ENCODE peak calls at places on chromosome 3, in ten cellular contexts. R is hepatocyte; P is cardiac muscle cell; G is CD14-positive monocyte; N is ovary; A is CD4-positive, alpha-beta T cell; D is upper lobe of left lung; Q is WERI-Rb-1; H is HepG2; C is H1. E is an unnamed sample.

GRCh38 chr3:115071611-115072010 is 75.5 kb downstream of the ZBTB20 start:
- DNase-seq in Q (no peak), G (no peak), P (no peak), N (no peak), A (no peak), C (no peak), H (no peak), D (no peak), R (no peak), E (no peak)

GRCh38 chr3:159486580-159486979 is 502.1 kb upstream of the IL12A start:
- DNase-seq in R (no peak), P (no peak), Q (peak; percentile 13), A (no peak), G (no peak), H (peak; percentile 2), N (no peak), D (no peak), C (peak; percentile 52), E (no peak)

GRCh38 chr3:172134352-172134751 is 95.0 kb downstream of the FNDC3B start:
- DNase-seq in A (no peak), N (no peak), R (no peak), D (no peak), C (no peak), G (no peak), H (no peak), Q (no peak), P (no peak), E (no peak)

GRCh38 chr3:128408693-128409620 is 57.7 kb downstream of the DNAJB8 start:
- DNase-seq in C (no peak), G (no peak), Q (peak; percentile 37), N (peak; percentile 43), A (no peak), R (no peak), P (no peak), D (no peak), H (no peak), E (no peak)

GRCh38 chr3:56758539-56758981 is 43.2 kb downstream of the ARHGEF3 start:
- DNase-seq in R (peak; percentile 61), H (peak; percentile 86), G (peak; percentile 81), C (no peak), A (peak; percentile 36), D (no peak), N (no peak), Q (no peak), P (no peak), E (no peak)

GRCh38 chr3:52435246-52436101 is 9.4 kb downstream of the SEMA3G start:
- DNase-seq in N (no peak), R (no peak), D (peak; percentile 67), P (no peak), C (no peak), H (no peak), Q (peak; percentile 5), A (no peak), G (no peak), E (no peak)

GRCh38 chr3:160257606-160258005 is 32.4 kb downstream of the C3orf80 start:
- DNase-seq in N (no peak), C (no peak), D (no peak), P (no peak), A (no peak), Q (no peak), H (no peak), R (no peak), G (no peak), E (no peak)

GRCh38 chr3:79286882-79287281 is 480.9 kb downstream of the ROBO1 start:
- DNase-seq in R (no peak), H (no peak), N (no peak), D (no peak), A (no peak), C (no peak), G (no peak), Q (no peak), P (no peak), E (no peak)

GRCh38 chr3:50926868-50927267 is 252.1 kb downstream of the DOCK3 start:
- DNase-seq in Q (no peak), N (no peak), R (no peak), G (no peak), D (no peak), H (no peak), A (no peak), C (no peak), P (no peak), E (no peak)

DNA sequence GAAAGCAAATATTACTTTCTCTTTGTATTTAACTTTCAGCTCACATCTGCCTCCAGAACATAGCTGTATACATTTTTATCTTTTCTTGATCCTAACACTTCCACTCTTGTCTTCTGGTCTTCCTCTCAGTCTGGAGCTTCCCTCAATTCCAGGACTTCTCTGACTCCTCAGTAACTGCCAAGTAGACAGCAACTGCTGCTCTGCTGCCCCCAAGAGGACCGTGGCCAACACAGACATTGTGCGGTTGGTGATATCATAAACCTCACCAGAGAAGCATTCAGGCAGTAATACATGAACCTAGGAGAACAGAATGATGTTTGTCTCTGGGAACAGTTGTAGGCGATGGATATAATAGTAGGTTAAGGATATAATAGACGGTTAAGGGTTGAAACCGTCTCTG is 45.2 kb upstream of the FGF12 start:
- DNase-seq in P (peak; percentile 50), Q (peak; percentile 47), H (peak; percentile 2), D (no peak), R (peak; percentile 61), N (no peak), G (no peak), C (peak; percentile 60), A (no peak), E (no peak)
- TF ChIP-seq CTCF in P (peak; percentile 44), Q (peak; percentile 61), H (peak; percentile 54), D (no peak), R (peak; percentile 55), N (no peak), G (no peak), C (peak; percentile 83), A (no peak), E (no peak)

GRCh38 chr3:39271363-39271762 is 8.5 kb downstream of the CX3CR1 start:
- DNase-seq in P (no peak), C (no peak), R (no peak), H (no peak), D (no peak), N (no peak), A (no peak), Q (no peak), G (no peak), E (no peak)

GRCh38 chr3:39275052-39275451 is 4.8 kb downstream of the CX3CR1 start:
- DNase-seq in D (no peak), G (no peak), H (no peak), R (peak; percentile 33), A (no peak), P (no peak), C (no peak), Q (no peak), N (no peak), E (no peak)

GRCh38 chr3:39275963-39276593 is 3.8 kb downstream of the CX3CR1 start:
- DNase-seq in N (no peak), C (no peak), R (no peak), H (no peak), A (no peak), Q (no peak), P (no peak), G (no peak), D (no peak), E (no peak)

GRCh38 chr3:39272191-39272590 is 7.6 kb downstream of the CX3CR1 start:
- DNase-seq in R (no peak), N (no peak), Q (no peak), P (no peak), D (no peak), C (no peak), H (no peak), A (no peak), G (no peak), E (no peak)

DNA sequence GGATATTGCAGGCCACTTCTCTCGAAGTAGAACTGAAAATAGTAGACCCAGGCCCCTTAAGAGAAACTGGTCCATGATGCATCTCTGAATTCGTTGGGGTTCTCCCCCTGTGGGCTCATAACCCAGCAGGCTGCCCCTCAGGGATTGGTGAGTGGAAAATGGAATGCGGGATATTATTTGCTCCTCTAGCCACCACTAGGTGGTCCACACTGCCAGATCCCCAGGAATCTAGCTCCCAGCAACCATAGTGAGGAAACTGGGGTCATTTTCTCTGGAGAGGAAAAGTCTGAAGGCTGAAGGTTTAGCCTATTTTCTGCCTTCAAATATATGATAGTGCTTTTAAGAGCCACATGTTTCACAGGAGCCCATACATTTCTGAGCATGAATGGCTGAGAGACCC is 6.7 kb downstream of the CX3CR1 start:
- DNase-seq in A (no peak), N (no peak), Q (no peak), P (no peak), H (no peak), R (no peak), G (no peak), C (no peak), D (no peak), E (no peak)
- TF ChIP-seq CTCF in A (no peak), N (no peak), Q (peak; percentile 25), P (peak; percentile 28), H (peak; percentile 18), R (no peak), G (no peak), C (peak; percentile 31), D (no peak), E (no peak)

DNA sequence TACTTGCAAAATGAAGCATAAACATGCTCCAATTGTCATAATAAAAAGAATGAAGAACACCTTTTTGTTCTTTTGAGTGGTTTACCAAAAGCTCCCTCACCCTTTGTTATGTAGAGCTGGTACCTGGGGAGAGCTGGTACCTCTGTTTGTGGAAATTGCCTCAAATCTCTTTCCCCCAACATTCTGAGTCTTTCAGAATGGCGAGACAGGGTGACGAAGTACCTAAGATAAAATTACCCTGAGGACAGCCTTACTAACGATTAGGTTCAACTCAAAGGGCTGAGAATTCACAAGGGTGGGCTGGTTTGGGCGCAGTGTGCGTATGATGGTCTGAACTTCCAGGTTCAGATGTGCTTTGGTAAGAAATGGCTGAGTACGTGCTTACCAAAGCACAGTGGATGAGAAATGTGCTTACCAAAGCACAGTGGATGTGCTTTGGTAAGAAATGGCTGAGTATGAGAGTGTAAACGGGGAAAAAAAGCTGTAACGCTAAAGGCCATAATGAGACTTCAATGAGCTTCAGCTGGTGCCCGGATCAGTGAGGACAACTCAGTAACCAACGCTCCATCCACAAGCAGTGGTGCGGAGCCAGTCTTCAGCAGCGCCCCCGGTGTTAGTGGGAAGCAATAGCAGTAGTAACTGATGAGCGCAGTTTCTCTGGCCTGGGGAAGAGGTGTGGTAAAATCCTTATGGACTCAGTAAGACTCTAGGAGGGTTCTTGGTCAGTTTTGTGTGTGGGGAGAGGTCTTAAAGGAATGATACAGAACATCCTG is 72.3 kb upstream of the LRIG1 start:
- DNase-seq in P (peak; percentile 57), D (no peak), G (no peak), H (peak; percentile 8), A (no peak), N (no peak), C (peak; percentile 88), R (peak; percentile 46), Q (peak; percentile 77), E (no peak)
- TF ChIP-seq CTCF in P (peak; percentile 32), D (no peak), G (no peak), H (peak; percentile 59), A (no peak), N (no peak), C (peak; percentile 75), R (peak; percentile 38), Q (peak; percentile 72), E (peak; percentile 41)

DNA sequence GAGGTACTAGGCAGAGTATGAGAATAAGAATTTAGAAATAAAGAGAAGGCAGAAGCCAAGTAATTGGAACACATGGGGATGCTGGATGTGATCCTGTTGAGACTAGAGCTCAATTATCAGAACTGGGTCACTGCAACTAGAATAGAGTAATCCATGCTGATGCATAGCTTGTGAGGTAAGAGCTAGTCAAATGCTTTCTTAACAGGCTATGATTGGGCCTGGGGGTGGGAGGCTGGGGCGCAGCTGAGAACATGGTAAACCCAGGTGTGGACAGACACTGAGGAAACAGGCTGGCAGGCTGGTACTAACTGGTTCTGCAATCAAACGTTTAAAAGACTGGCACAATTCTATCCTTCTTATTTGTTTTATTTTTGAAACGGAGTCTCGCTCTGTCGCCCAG is 50.5 kb upstream of the LRRFIP2 start:
- DNase-seq in A (no peak), C (no peak), R (no peak), H (no peak), Q (no peak), N (no peak), P (no peak), G (no peak), D (no peak), E (no peak)
- TF ChIP-seq CTCF in A (no peak), C (no peak), R (no peak), H (no peak), Q (no peak), N (no peak), P (no peak), G (no peak), D (no peak), E (no peak)